ENCODE peak calls at places on chromosomes 3 and 15, in five cellular contexts. Q is mucosa of gallbladder, A is right cardiac atrium, B is T47D, F is A172. H is an unnamed sample.

GRCh38 chr3:158846803-158847465 is 45.1 kb downstream of the MFSD1 start:
- DNase-seq in Q (no peak), A (no peak), B (no peak), F (no peak), H (no peak)

GRCh38 chr3:66297260-66297863 is 76.6 kb downstream of the SLC25A26 start:
- DNase-seq in Q (no peak), A (no peak), B (no peak), F (no peak), H (no peak)

GRCh38 chr15:77821188-77821958 is 188.7 kb upstream of the LINGO1 start:
- DNase-seq in Q (peak), A (peak), B (peak), F (peak), H (peak)

GRCh38 chr3:23805881-23806321 is at the start of gene UBE2E1:
- DNase-seq in Q (peak), A (peak), B (peak), F (peak), H (peak)

GRCh38 chr15:77870195-77871065 is 207.1 kb downstream of the TBC1D2B start:
- DNase-seq in Q (peak), A (peak), B (peak), F (peak), H (peak)

GRCh38 chr15:79916424-79916823 is 19.6 kb upstream of the MTHFS start:
- DNase-seq in Q (no peak), A (no peak), B (no peak), F (no peak), H (no peak)

GRCh38 chr3:182909318-182910040 is 70.9 kb downstream of the DCUN1D1 start:
- DNase-seq in Q (no peak), A (no peak), B (peak), F (peak), H (no peak)

GRCh38 chr3:105511031-105511430 is 144.3 kb downstream of the ALCAM start:
- DNase-seq in Q (no peak), A (no peak), B (no peak), F (no peak), H (no peak)

GRCh38 chr3:53700441-53700840 is 145.8 kb downstream of the CHDH start:
- DNase-seq in Q (no peak), A (no peak), B (no peak), F (no peak), H (no peak)